ENCODE peak calls at places on chromosomes 3 and 15, in four cellular contexts. K is A549, N is GM12878, S is K562. B is an unnamed sample.

GRCh38 chr15:49712846-49713450 is 92.1 kb downstream of the DTWD1 start:
- DNase-seq in N (no peak), K (no peak), S (no peak), B (no peak)

GRCh38 chr3:123373535-123373987 is 75.3 kb downstream of the ADCY5 start:
- DNase-seq in S (no peak), N (no peak), K (no peak), B (no peak)

GRCh38 chr15:60701261-60702019 is 222.5 kb upstream of the ICE2 start:
- DNase-seq in K (no peak), N (no peak), S (no peak), B (no peak)

GRCh38 chr15:66131831-66132230 is 121.7 kb downstream of the MEGF11 start:
- DNase-seq in N (no peak), K (no peak), S (no peak), B (no peak)

GRCh38 chr3:58580826-58581327 is 3.7 kb upstream of the FAM107A start:
- DNase-seq in K (no peak), N (no peak), S (no peak), B (no peak)

GRCh38 chr3:118425272-118425837 is 609.3 kb downstream of the IGSF11 start:
- DNase-seq in S (no peak), N (no peak), K (no peak), B (no peak)

GRCh38 chr3:5822843-5823242 is 635.3 kb downstream of the EDEM1 start:
- DNase-seq in S (no peak), N (no peak), K (no peak), B (no peak)

GRCh38 chr15:57861805-57862586 is 155.5 kb downstream of the POLR2M start:
- DNase-seq in N (no peak), K (no peak), S (no peak), B (no peak)

GRCh38 chr15:90266485-90266884 is 1.0 kb downstream of the NGRN start:
- DNase-seq in S (no peak), N (no peak), K (no peak), B (no peak)

GRCh38 chr3:94336076-94336741 is 273.3 kb downstream of the NSUN3 start:
- DNase-seq in S (no peak), K (peak), N (no peak), B (peak)

GRCh38 chr3:182583545-182583944 is 209.8 kb upstream of the ATP11B start:
- DNase-seq in K (no peak), S (no peak), N (no peak), B (no peak)

GRCh38 chr15:100334015-100334414 is 7.8 kb downstream of the ADAMTS17 start:
- DNase-seq in N (no peak), K (no peak), S (no peak), B (no peak)

GRCh38 chr15:27844018-27844666 is 255.0 kb downstream of the OCA2 start:
- DNase-seq in N (no peak), K (no peak), S (no peak), B (no peak)
- TF ChIP-seq CHD2 in N (no peak), K (no peak), S (no peak), B (no peak)

GRCh38 chr3:21962456-21962855 is 211.4 kb upstream of the ZNF385D start:
- DNase-seq in N (no peak), K (no peak), S (no peak), B (no peak)
- TF ChIP-seq RCOR1 in N (no peak), K (no peak), S (no peak), B (no peak)

DNA sequence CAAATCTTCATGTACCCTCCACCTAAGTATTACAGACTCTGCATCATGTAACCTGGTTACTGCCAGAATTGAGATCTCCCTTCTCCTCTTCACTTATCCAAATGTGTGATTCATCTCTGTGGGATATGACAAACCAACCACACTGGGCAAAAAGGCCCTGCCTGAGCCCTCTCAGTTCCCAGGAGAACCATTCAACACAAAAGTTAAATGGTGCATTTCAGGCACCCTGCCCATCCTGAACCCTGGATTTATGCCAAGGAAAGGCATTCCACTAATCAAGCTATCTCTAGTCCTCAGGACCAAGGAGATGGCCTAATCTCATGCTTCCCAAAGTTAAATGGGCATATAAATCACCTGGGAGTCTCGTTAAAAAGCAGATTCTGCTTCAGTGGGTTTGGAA is 108.5 kb downstream of the TNIK start:
- DNase-seq in S (no peak), K (no peak), N (no peak), B (no peak)
- TF ChIP-seq RAD21 in S (no peak), K (no peak), N (no peak), B (no peak)

DNA sequence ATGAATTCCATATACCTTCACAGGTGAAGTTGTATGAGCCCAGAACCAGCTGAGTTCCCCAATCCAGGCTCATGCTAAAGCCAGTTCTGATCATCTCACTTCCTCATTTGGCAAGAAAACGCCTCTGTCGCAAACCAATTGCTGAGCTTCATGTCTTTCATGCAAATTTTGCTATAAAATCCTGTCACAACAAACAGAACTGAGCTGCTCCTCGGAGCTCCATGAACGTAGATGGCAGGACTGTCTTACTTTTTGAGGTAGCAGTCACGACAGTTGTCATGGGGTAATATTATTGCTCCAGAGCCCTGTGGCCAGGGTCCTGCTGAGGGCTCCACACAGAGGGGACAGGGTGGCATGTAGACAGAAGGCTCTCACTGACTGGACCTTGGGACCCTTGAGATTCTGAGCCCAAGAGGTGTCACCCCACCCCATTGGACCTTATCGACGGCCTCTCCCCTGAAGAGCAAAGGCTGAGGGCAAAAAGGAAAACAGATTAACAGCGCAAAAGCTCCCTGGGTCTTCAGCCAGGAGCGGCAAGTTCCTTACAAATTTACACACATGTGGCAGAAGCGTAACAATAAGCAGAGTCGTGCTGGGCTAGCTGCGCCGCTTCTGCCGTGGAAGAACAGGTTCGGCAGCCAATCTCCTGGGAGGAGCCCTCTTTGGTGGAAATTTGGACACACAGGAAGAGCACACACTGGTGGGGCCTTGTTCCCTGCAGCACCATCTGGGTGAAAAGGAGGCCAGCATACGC is 249.2 kb downstream of the OPA1 start:
- DNase-seq in S (peak), K (no peak), N (peak), B (no peak)
- TF ChIP-seq CHD2 in S (no peak), K (no peak), N (no peak), B (no peak)

GRCh38 chr3:127037971-127038446 is 55.1 kb downstream of the PLXNA1 start:
- DNase-seq in N (no peak), S (no peak), K (no peak), B (no peak)
- TF ChIP-seq RCOR1 in N (no peak), S (no peak), K (no peak), B (no peak)

DNA sequence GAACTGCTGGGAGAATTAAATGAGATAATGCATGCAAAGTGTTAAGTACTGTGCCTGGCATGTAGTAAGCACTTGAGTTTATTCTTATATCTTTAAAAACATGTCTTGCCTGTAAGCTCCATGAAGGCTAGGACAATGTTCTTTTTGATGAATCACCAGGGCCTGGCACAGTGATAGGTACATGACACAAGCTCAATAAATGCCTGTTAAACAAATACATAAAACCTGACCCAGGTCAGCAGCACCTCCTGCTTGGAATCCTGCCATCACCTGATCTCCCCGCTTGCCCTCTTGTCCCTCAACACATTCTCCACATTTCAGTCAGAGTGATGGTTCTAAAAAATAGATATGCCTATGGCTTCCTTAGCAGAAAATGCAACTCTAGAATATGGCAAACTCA is 186.8 kb downstream of the CHST2 start:
- DNase-seq in N (no peak), K (peak), S (no peak), B (no peak)
- TF ChIP-seq RAD21 in N (no peak), K (no peak), S (no peak), B (no peak)